ENCODE peak calls at places on chromosomes 11 and 22, in ten cellular contexts. One of them, this sample, is unnamed.

GRCh38 chr11:70364745-70365535 is 33.4 kb upstream of the CTTN start:
- DNase-seq in transverse colon: no peak
- DNase-seq in ascending aorta: no peak
- DNase-seq in right lobe of liver: no peak
- DNase-seq in lung: no peak
- DNase-seq in bronchial epithelial cell: no peak
- DNase-seq in mammary epithelial cell: no peak
- DNase-seq in PC-9: no peak
- DNase-seq in fibroblast of the aortic adventitia: no peak
- DNase-seq in astrocyte of the spinal cord: no peak
- DNase-seq in this sample: no peak

GRCh38 chr11:72771507-72771906 is 19.3 kb upstream of the ARAP1 start:
- DNase-seq in PC-9: no peak
- DNase-seq in bronchial epithelial cell: peak
- DNase-seq in ascending aorta: no peak
- DNase-seq in fibroblast of the aortic adventitia: peak
- DNase-seq in right lobe of liver: no peak
- DNase-seq in lung: no peak
- DNase-seq in transverse colon: no peak
- DNase-seq in mammary epithelial cell: no peak
- DNase-seq in astrocyte of the spinal cord: peak
- DNase-seq in this sample: peak

GRCh38 chr22:50169774-50170341 is 673 bp upstream of the PANX2 start:
- DNase-seq in ascending aorta: no peak
- DNase-seq in fibroblast of the aortic adventitia: peak
- DNase-seq in bronchial epithelial cell: no peak
- DNase-seq in PC-9: peak
- DNase-seq in astrocyte of the spinal cord: no peak
- DNase-seq in lung: no peak
- DNase-seq in transverse colon: no peak
- DNase-seq in right lobe of liver: peak
- DNase-seq in mammary epithelial cell: no peak
- DNase-seq in this sample: peak

GRCh38 chr22:41563051-41563711 is 2.4 kb downstream of the CSDC2 start:
- DNase-seq in ascending aorta: peak
- DNase-seq in mammary epithelial cell: peak
- DNase-seq in right lobe of liver: no peak
- DNase-seq in lung: no peak
- DNase-seq in bronchial epithelial cell: peak
- DNase-seq in transverse colon: no peak
- DNase-seq in astrocyte of the spinal cord: peak
- DNase-seq in fibroblast of the aortic adventitia: peak
- DNase-seq in PC-9: peak
- DNase-seq in this sample: peak

GRCh38 chr11:97963528-97964331 is 1057.0 kb upstream of the CNTN5 start:
- DNase-seq in astrocyte of the spinal cord: no peak
- DNase-seq in lung: no peak
- DNase-seq in mammary epithelial cell: no peak
- DNase-seq in fibroblast of the aortic adventitia: peak
- DNase-seq in PC-9: no peak
- DNase-seq in bronchial epithelial cell: no peak
- DNase-seq in transverse colon: no peak
- DNase-seq in right lobe of liver: no peak
- DNase-seq in ascending aorta: no peak
- DNase-seq in this sample: peak

GRCh38 chr22:30308096-30308495 is 18.6 kb downstream of the TBC1D10A start:
- DNase-seq in mammary epithelial cell: no peak
- DNase-seq in PC-9: no peak
- DNase-seq in astrocyte of the spinal cord: no peak
- DNase-seq in transverse colon: no peak
- DNase-seq in fibroblast of the aortic adventitia: no peak
- DNase-seq in bronchial epithelial cell: no peak
- DNase-seq in ascending aorta: no peak
- DNase-seq in right lobe of liver: no peak
- DNase-seq in lung: no peak
- DNase-seq in this sample: no peak

GRCh38 chr11:116558504-116559252 is 214.1 kb downstream of the BUD13 start:
- DNase-seq in lung: no peak
- DNase-seq in astrocyte of the spinal cord: peak
- DNase-seq in ascending aorta: no peak
- DNase-seq in fibroblast of the aortic adventitia: peak
- DNase-seq in mammary epithelial cell: no peak
- DNase-seq in PC-9: no peak
- DNase-seq in transverse colon: no peak
- DNase-seq in right lobe of liver: no peak
- DNase-seq in bronchial epithelial cell: no peak
- DNase-seq in this sample: peak

GRCh38 chr11:13277719-13278619 is at the start of gene BMAL1:
- DNase-seq in PC-9: peak
- DNase-seq in mammary epithelial cell: no peak
- DNase-seq in right lobe of liver: peak
- DNase-seq in bronchial epithelial cell: no peak
- DNase-seq in ascending aorta: peak
- DNase-seq in lung: peak
- DNase-seq in fibroblast of the aortic adventitia: peak
- DNase-seq in astrocyte of the spinal cord: peak
- DNase-seq in transverse colon: peak
- DNase-seq in this sample: peak

GRCh38 chr11:63917685-63918523 is 940 bp upstream of the RCOR2 start:
- DNase-seq in transverse colon: peak
- DNase-seq in fibroblast of the aortic adventitia: peak
- DNase-seq in mammary epithelial cell: no peak
- DNase-seq in astrocyte of the spinal cord: peak
- DNase-seq in lung: no peak
- DNase-seq in bronchial epithelial cell: no peak
- DNase-seq in right lobe of liver: no peak
- DNase-seq in PC-9: peak
- DNase-seq in ascending aorta: peak
- DNase-seq in this sample: peak

GRCh38 chr11:94281321-94281720 is 23.1 kb upstream of the IZUMO1R start:
- DNase-seq in lung: no peak
- DNase-seq in mammary epithelial cell: no peak
- DNase-seq in astrocyte of the spinal cord: no peak
- DNase-seq in ascending aorta: no peak
- DNase-seq in transverse colon: no peak
- DNase-seq in bronchial epithelial cell: no peak
- DNase-seq in PC-9: no peak
- DNase-seq in right lobe of liver: no peak
- DNase-seq in fibroblast of the aortic adventitia: no peak
- DNase-seq in this sample: no peak

GRCh38 chr11:69030324-69030723 is 17.3 kb upstream of the MRGPRF start:
- DNase-seq in lung: no peak
- DNase-seq in fibroblast of the aortic adventitia: no peak
- DNase-seq in astrocyte of the spinal cord: no peak
- DNase-seq in transverse colon: no peak
- DNase-seq in right lobe of liver: no peak
- DNase-seq in mammary epithelial cell: no peak
- DNase-seq in PC-9: no peak
- DNase-seq in ascending aorta: no peak
- DNase-seq in bronchial epithelial cell: no peak
- DNase-seq in this sample: no peak

GRCh38 chr11:69024509-69024908 is 11.5 kb upstream of the MRGPRF start:
- DNase-seq in fibroblast of the aortic adventitia: no peak
- DNase-seq in astrocyte of the spinal cord: no peak
- DNase-seq in PC-9: no peak
- DNase-seq in ascending aorta: no peak
- DNase-seq in right lobe of liver: no peak
- DNase-seq in mammary epithelial cell: no peak
- DNase-seq in transverse colon: no peak
- DNase-seq in lung: no peak
- DNase-seq in bronchial epithelial cell: no peak
- DNase-seq in this sample: no peak

GRCh38 chr11:69032833-69033232 is 15.9 kb upstream of the TPCN2 start:
- DNase-seq in bronchial epithelial cell: no peak
- DNase-seq in astrocyte of the spinal cord: no peak
- DNase-seq in mammary epithelial cell: no peak
- DNase-seq in lung: no peak
- DNase-seq in ascending aorta: no peak
- DNase-seq in right lobe of liver: no peak
- DNase-seq in fibroblast of the aortic adventitia: no peak
- DNase-seq in PC-9: no peak
- DNase-seq in transverse colon: no peak
- DNase-seq in this sample: no peak

GRCh38 chr11:69022268-69022667 is 9.2 kb upstream of the MRGPRF start:
- DNase-seq in lung: no peak
- DNase-seq in PC-9: no peak
- DNase-seq in transverse colon: no peak
- DNase-seq in fibroblast of the aortic adventitia: no peak
- DNase-seq in right lobe of liver: no peak
- DNase-seq in bronchial epithelial cell: no peak
- DNase-seq in ascending aorta: no peak
- DNase-seq in astrocyte of the spinal cord: no peak
- DNase-seq in mammary epithelial cell: no peak
- DNase-seq in this sample: no peak

DNA sequence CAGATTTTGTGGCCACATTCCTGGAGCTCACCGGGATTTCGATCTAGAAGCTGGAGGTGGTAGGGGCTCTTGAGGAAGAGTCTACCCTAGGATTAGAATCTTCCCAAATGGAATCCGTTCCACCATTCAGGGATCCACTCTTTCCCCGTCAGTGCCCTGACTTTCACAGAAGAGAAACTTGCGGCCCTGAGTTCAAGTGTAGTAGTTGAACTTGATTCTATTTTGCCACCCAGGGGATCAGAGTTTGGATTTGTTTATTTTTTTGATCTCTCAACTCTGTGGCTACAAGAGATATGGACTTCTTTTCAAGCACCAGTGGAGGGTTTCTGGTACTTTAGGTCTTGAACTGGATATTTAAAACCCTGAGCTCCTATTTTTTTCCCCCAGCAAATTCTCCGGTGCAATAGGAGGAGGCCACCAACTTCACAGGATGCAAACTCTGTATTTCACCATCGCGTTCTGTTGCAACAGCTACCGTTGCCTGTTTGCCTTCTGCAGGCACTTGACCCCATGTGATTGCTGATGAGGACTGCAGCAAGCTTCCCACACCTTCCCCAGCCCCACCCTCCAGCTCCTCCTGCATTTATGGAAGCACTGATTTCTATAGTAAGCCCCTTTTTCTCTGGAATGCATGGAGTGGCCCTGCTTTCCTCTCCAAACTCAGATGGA is 14.8 kb upstream of the MRGPRF start:
- DNase-seq in transverse colon: no peak
- DNase-seq in lung: peak
- DNase-seq in fibroblast of the aortic adventitia: no peak
- DNase-seq in PC-9: no peak
- DNase-seq in astrocyte of the spinal cord: no peak
- DNase-seq in bronchial epithelial cell: no peak
- DNase-seq in ascending aorta: no peak
- DNase-seq in right lobe of liver: peak
- DNase-seq in mammary epithelial cell: no peak
- DNase-seq in this sample: no peak
- H3K4me3 ChIP-seq in transverse colon: no peak
- H3K4me3 ChIP-seq in lung: no peak
- H3K4me3 ChIP-seq in fibroblast of the aortic adventitia: no peak
- H3K4me3 ChIP-seq in PC-9: no peak
- H3K4me3 ChIP-seq in astrocyte of the spinal cord: no peak
- H3K4me3 ChIP-seq in bronchial epithelial cell: no peak
- H3K4me3 ChIP-seq in ascending aorta: no peak
- H3K4me3 ChIP-seq in right lobe of liver: no peak
- H3K4me3 ChIP-seq in mammary epithelial cell: no peak
- H3K4me3 ChIP-seq in this sample: no peak

GRCh38 chr11:61752117-61752924 is at the start of gene MYRF:
- DNase-seq in PC-9: peak
- DNase-seq in fibroblast of the aortic adventitia: no peak
- DNase-seq in transverse colon: peak
- DNase-seq in ascending aorta: no peak
- DNase-seq in bronchial epithelial cell: no peak
- DNase-seq in astrocyte of the spinal cord: no peak
- DNase-seq in mammary epithelial cell: no peak
- DNase-seq in right lobe of liver: no peak
- DNase-seq in lung: no peak
- DNase-seq in this sample: peak
- TF ChIP-seq CTCF in PC-9: peak
- TF ChIP-seq CTCF in fibroblast of the aortic adventitia: peak
- TF ChIP-seq CTCF in transverse colon: peak
- TF ChIP-seq CTCF in ascending aorta: peak
- TF ChIP-seq CTCF in bronchial epithelial cell: peak
- TF ChIP-seq CTCF in astrocyte of the spinal cord: peak
- TF ChIP-seq CTCF in mammary epithelial cell: peak
- TF ChIP-seq CTCF in right lobe of liver: peak
- TF ChIP-seq CTCF in lung: peak
- TF ChIP-seq CTCF in this sample: peak

GRCh38 chr22:33867118-33867863 is 53.0 kb downstream of the LARGE1 start:
- DNase-seq in fibroblast of the aortic adventitia: peak
- DNase-seq in ascending aorta: peak
- DNase-seq in mammary epithelial cell: no peak
- DNase-seq in bronchial epithelial cell: no peak
- DNase-seq in right lobe of liver: no peak
- DNase-seq in transverse colon: peak
- DNase-seq in PC-9: peak
- DNase-seq in astrocyte of the spinal cord: no peak
- DNase-seq in lung: no peak
- DNase-seq in this sample: peak
- H3K4me3 ChIP-seq in fibroblast of the aortic adventitia: no peak
- H3K4me3 ChIP-seq in ascending aorta: no peak
- H3K4me3 ChIP-seq in mammary epithelial cell: no peak
- H3K4me3 ChIP-seq in bronchial epithelial cell: no peak
- H3K4me3 ChIP-seq in right lobe of liver: no peak
- H3K4me3 ChIP-seq in transverse colon: no peak
- H3K4me3 ChIP-seq in PC-9: no peak
- H3K4me3 ChIP-seq in astrocyte of the spinal cord: no peak
- H3K4me3 ChIP-seq in lung: no peak
- H3K4me3 ChIP-seq in this sample: no peak

GRCh38 chr11:107756553-107756952 is 44.7 kb upstream of the SLN start:
- DNase-seq in right lobe of liver: no peak
- DNase-seq in ascending aorta: no peak
- DNase-seq in bronchial epithelial cell: no peak
- DNase-seq in fibroblast of the aortic adventitia: no peak
- DNase-seq in lung: no peak
- DNase-seq in astrocyte of the spinal cord: no peak
- DNase-seq in PC-9: no peak
- DNase-seq in transverse colon: no peak
- DNase-seq in mammary epithelial cell: no peak
- DNase-seq in this sample: no peak

GRCh38 chr11:107752954-107753822 is 41.3 kb upstream of the SLN start:
- DNase-seq in transverse colon: no peak
- DNase-seq in bronchial epithelial cell: peak
- DNase-seq in PC-9: no peak
- DNase-seq in right lobe of liver: no peak
- DNase-seq in lung: no peak
- DNase-seq in ascending aorta: no peak
- DNase-seq in astrocyte of the spinal cord: no peak
- DNase-seq in fibroblast of the aortic adventitia: no peak
- DNase-seq in mammary epithelial cell: no peak
- DNase-seq in this sample: no peak

GRCh38 chr11:107752508-107752907 is 40.7 kb upstream of the SLN start:
- DNase-seq in PC-9: no peak
- DNase-seq in ascending aorta: no peak
- DNase-seq in right lobe of liver: no peak
- DNase-seq in bronchial epithelial cell: no peak
- DNase-seq in lung: no peak
- DNase-seq in mammary epithelial cell: no peak
- DNase-seq in fibroblast of the aortic adventitia: no peak
- DNase-seq in transverse colon: no peak
- DNase-seq in astrocyte of the spinal cord: no peak
- DNase-seq in this sample: no peak

DNA sequence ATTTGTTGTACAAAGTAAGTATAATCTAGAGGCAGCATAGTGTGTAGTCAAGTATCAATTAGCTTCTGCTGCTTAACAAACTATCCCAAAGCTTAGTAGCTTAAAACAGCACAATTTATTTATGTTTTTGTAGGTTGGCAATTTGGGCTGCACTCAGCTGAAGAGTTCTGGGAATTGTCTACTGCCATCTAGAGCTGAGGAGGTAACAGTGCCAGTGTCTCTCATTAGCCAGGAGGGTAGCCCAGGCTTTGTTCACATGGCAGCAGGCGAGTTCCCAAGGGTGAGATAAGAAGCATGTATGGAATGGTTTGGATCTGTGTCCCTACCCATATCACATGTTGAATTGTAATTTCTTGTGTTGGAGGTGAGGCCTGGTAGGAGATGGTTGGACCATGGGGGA is 45.8 kb upstream of the SLN start:
- DNase-seq in fibroblast of the aortic adventitia: no peak
- DNase-seq in bronchial epithelial cell: no peak
- DNase-seq in PC-9: no peak
- DNase-seq in lung: no peak
- DNase-seq in mammary epithelial cell: no peak
- DNase-seq in ascending aorta: no peak
- DNase-seq in astrocyte of the spinal cord: no peak
- DNase-seq in right lobe of liver: no peak
- DNase-seq in transverse colon: no peak
- DNase-seq in this sample: no peak
- TF ChIP-seq CTCF in fibroblast of the aortic adventitia: no peak
- TF ChIP-seq CTCF in bronchial epithelial cell: no peak
- TF ChIP-seq CTCF in PC-9: no peak
- TF ChIP-seq CTCF in lung: no peak
- TF ChIP-seq CTCF in mammary epithelial cell: peak
- TF ChIP-seq CTCF in ascending aorta: no peak
- TF ChIP-seq CTCF in astrocyte of the spinal cord: peak
- TF ChIP-seq CTCF in right lobe of liver: no peak
- TF ChIP-seq CTCF in transverse colon: no peak
- TF ChIP-seq CTCF in this sample: no peak

This sample was measured in cardiac fibroblast.